ENCODE peak calls at places on chromosome 3, in eight cellular contexts. One of them, this sample, is unnamed.

GRCh38 chr3:51937014-51937413 is 4.7 kb downstream of the RRP9 start:
- DNase-seq in IMR-90: peak; percentile 36
- DNase-seq in GM06990: no peak
- DNase-seq in tibial nerve: no peak
- DNase-seq in adrenal gland: no peak
- DNase-seq in DND-41: no peak
- DNase-seq in CD4-positive, alpha-beta T cell: no peak
- DNase-seq in ovary: no peak
- DNase-seq in this sample: peak; percentile 20

GRCh38 chr3:100386437-100387064 is 14.3 kb downstream of the TOMM70 start:
- DNase-seq in IMR-90: peak; percentile 35
- DNase-seq in GM06990: no peak
- DNase-seq in tibial nerve: no peak
- DNase-seq in adrenal gland: no peak
- DNase-seq in DND-41: no peak
- DNase-seq in CD4-positive, alpha-beta T cell: no peak
- DNase-seq in ovary: no peak
- DNase-seq in this sample: no peak

GRCh38 chr3:167882057-167882667 is 146.6 kb downstream of the SERPINI1 start:
- DNase-seq in IMR-90: peak; percentile 60
- DNase-seq in GM06990: peak; percentile 7
- DNase-seq in tibial nerve: no peak
- DNase-seq in adrenal gland: no peak
- DNase-seq in DND-41: no peak
- DNase-seq in CD4-positive, alpha-beta T cell: no peak
- DNase-seq in ovary: no peak
- DNase-seq in this sample: peak; percentile 77

GRCh38 chr3:100875239-100875638 is 118.0 kb downstream of the ABI3BP start:
- DNase-seq in IMR-90: peak; percentile 88
- DNase-seq in GM06990: no peak
- DNase-seq in tibial nerve: no peak
- DNase-seq in adrenal gland: peak; percentile 83
- DNase-seq in DND-41: no peak
- DNase-seq in CD4-positive, alpha-beta T cell: no peak
- DNase-seq in ovary: peak; percentile 22
- DNase-seq in this sample: peak; percentile 76

GRCh38 chr3:55376753-55377347 is 110.3 kb downstream of the WNT5A start:
- DNase-seq in IMR-90: no peak
- DNase-seq in GM06990: peak; percentile 28
- DNase-seq in tibial nerve: no peak
- DNase-seq in adrenal gland: no peak
- DNase-seq in DND-41: no peak
- DNase-seq in CD4-positive, alpha-beta T cell: no peak
- DNase-seq in ovary: no peak
- DNase-seq in this sample: no peak

GRCh38 chr3:31105438-31106077 is 211.1 kb upstream of the GADL1 start:
- DNase-seq in IMR-90: peak; percentile 95
- DNase-seq in GM06990: no peak
- DNase-seq in tibial nerve: no peak
- DNase-seq in adrenal gland: no peak
- DNase-seq in DND-41: peak; percentile 30
- DNase-seq in CD4-positive, alpha-beta T cell: no peak
- DNase-seq in ovary: no peak
- DNase-seq in this sample: peak; percentile 97

GRCh38 chr3:171564723-171565122 is 104.5 kb upstream of the TNIK start:
- DNase-seq in IMR-90: no peak
- DNase-seq in GM06990: no peak
- DNase-seq in tibial nerve: no peak
- DNase-seq in adrenal gland: no peak
- DNase-seq in DND-41: no peak
- DNase-seq in CD4-positive, alpha-beta T cell: no peak
- DNase-seq in ovary: no peak
- DNase-seq in this sample: no peak

GRCh38 chr3:11085078-11085840 is 69.0 kb upstream of the HRH1 start:
- DNase-seq in IMR-90: peak; percentile 51
- DNase-seq in GM06990: no peak
- DNase-seq in tibial nerve: no peak
- DNase-seq in adrenal gland: no peak
- DNase-seq in DND-41: no peak
- DNase-seq in CD4-positive, alpha-beta T cell: no peak
- DNase-seq in ovary: no peak
- DNase-seq in this sample: peak; percentile 65

GRCh38 chr3:179653777-179654117 is 907 bp downstream of the USP13 start:
- DNase-seq in IMR-90: no peak
- DNase-seq in GM06990: no peak
- DNase-seq in tibial nerve: no peak
- DNase-seq in adrenal gland: peak; percentile 70
- DNase-seq in DND-41: no peak
- DNase-seq in CD4-positive, alpha-beta T cell: no peak
- DNase-seq in ovary: peak; percentile 44
- DNase-seq in this sample: no peak

GRCh38 chr3:194723846-194724618 is 38.3 kb downstream of the FAM43A start:
- DNase-seq in IMR-90: no peak
- DNase-seq in GM06990: no peak
- DNase-seq in tibial nerve: no peak
- DNase-seq in adrenal gland: no peak
- DNase-seq in DND-41: no peak
- DNase-seq in CD4-positive, alpha-beta T cell: no peak
- DNase-seq in ovary: no peak
- DNase-seq in this sample: no peak

DNA sequence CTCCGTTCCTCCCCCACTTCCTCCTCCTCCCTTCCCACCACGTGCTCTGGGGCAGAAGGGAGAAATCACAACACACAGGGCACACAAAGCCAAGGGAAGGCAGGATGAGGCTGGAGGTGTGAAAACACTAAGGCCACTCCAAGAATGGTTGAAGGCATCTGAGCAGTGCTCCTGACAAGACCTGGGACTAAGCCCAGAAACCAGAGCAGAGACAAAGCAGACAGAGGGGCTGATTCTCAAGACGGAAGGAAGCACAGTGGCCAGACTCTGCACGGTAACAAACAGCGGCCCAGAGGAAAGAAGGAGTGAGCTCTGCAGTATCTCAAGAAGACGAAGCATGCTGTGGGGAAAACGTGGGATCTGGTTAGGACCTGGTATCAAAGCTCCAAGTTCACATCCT is 78.1 kb downstream of the ADCY5 start:
- DNase-seq in IMR-90: no peak
- DNase-seq in GM06990: no peak
- DNase-seq in tibial nerve: no peak
- DNase-seq in adrenal gland: no peak
- DNase-seq in DND-41: no peak
- DNase-seq in CD4-positive, alpha-beta T cell: no peak
- DNase-seq in ovary: no peak
- DNase-seq in this sample: no peak
- H3K27me3 ChIP-seq in IMR-90: peaks cover 71% of the 10 kb centered on the region
- H3K27me3 ChIP-seq in GM06990: no peaks in the 10 kb centered on the region
- H3K27me3 ChIP-seq in tibial nerve: no peaks in the 10 kb centered on the region
- H3K27me3 ChIP-seq in adrenal gland: no peaks in the 10 kb centered on the region
- H3K27me3 ChIP-seq in DND-41: peaks cover 9% of the 10 kb centered on the region
- H3K27me3 ChIP-seq in CD4-positive, alpha-beta T cell: no peaks in the 10 kb centered on the region
- H3K27me3 ChIP-seq in ovary: no peaks in the 10 kb centered on the region
- H3K27me3 ChIP-seq in this sample: peaks cover 7% of the 10 kb centered on the region

DNA sequence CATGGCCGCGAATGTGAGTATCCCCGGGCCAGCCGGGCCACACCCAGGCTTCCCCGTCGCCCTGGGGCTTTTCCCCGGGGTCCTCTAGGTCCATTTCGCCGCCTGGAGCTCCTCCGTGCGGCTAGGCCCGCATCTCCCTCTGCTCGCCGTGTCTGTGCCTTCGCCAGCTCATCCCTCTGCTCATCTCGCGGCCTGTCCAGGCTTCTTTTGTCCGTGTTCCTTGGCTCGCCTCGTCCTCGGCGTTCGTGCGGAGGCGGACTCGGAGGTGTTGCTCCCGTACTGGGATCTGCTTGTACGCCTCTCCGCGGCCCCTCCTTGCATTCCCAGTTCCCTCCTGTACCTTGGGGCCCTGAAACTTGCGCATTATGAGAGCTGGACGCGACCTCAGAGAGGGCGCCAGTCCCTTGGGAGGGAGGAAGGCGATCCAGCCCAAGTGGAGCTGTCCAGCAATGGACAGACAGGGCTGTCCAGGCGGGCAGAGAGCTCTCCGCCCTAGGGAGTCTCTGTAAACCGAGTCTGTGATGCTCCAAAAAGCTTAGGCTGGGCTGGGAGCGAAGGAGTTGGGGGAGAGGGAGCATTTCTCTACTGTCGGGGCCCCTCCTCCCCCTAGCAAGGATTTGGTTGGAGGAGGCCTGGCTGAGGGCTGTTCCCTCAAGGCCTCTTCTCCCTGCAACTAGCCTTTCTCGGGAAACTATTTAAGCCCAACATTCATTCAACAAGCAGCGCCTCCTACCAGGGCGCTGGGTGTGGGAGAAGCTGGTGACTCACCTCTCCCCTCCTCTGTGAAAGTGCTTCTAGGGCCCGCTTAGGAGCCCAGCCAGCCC is 553 bp downstream of the TMEM43 start:
- DNase-seq in IMR-90: peak; percentile 94
- DNase-seq in GM06990: no peak
- DNase-seq in tibial nerve: no peak
- DNase-seq in adrenal gland: peak; percentile 88
- DNase-seq in DND-41: peak; percentile 52
- DNase-seq in CD4-positive, alpha-beta T cell: peak; percentile 48
- DNase-seq in ovary: peak; percentile 67
- DNase-seq in this sample: peak; percentile 96
- H3K27me3 ChIP-seq in IMR-90: no peaks in the 10 kb centered on the region
- H3K27me3 ChIP-seq in GM06990: no peaks in the 10 kb centered on the region
- H3K27me3 ChIP-seq in tibial nerve: no peaks in the 10 kb centered on the region
- H3K27me3 ChIP-seq in adrenal gland: no peaks in the 10 kb centered on the region
- H3K27me3 ChIP-seq in DND-41: no peaks in the 10 kb centered on the region
- H3K27me3 ChIP-seq in CD4-positive, alpha-beta T cell: no peaks in the 10 kb centered on the region
- H3K27me3 ChIP-seq in ovary: no peaks in the 10 kb centered on the region
- H3K27me3 ChIP-seq in this sample: no peaks in the 10 kb centered on the region

DNA sequence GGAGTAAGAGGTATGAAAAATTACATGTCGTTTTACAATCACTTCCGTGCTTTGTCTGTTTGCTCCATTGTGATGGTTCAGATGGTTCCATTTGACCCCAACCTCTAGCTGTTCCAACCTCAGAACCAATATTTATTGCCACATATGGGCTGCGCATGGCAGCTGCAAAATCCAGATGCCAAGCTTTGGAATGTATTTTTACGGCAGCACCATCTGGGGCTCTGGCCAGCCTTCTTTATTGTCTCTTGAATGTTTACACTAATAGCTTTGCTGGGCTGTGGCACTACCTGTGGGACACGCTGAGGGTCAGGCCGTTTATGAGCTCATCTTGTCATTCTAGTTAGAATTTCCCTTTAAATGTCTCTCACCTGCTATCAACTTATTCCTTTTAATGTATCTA is 219.8 kb downstream of the ROBO2 start:
- DNase-seq in IMR-90: no peak
- DNase-seq in GM06990: no peak
- DNase-seq in tibial nerve: no peak
- DNase-seq in adrenal gland: no peak
- DNase-seq in DND-41: no peak
- DNase-seq in CD4-positive, alpha-beta T cell: no peak
- DNase-seq in ovary: no peak
- DNase-seq in this sample: no peak
- H3K27me3 ChIP-seq in IMR-90: no peaks in the 10 kb centered on the region
- H3K27me3 ChIP-seq in GM06990: no peaks in the 10 kb centered on the region
- H3K27me3 ChIP-seq in tibial nerve: no peaks in the 10 kb centered on the region
- H3K27me3 ChIP-seq in adrenal gland: no peaks in the 10 kb centered on the region
- H3K27me3 ChIP-seq in DND-41: no peaks in the 10 kb centered on the region
- H3K27me3 ChIP-seq in CD4-positive, alpha-beta T cell: no peaks in the 10 kb centered on the region
- H3K27me3 ChIP-seq in ovary: no peaks in the 10 kb centered on the region
- H3K27me3 ChIP-seq in this sample: no peaks in the 10 kb centered on the region

GRCh38 chr3:169658311-169658931 is 5.1 kb downstream of the MECOM start:
- DNase-seq in IMR-90: peak; percentile 35
- DNase-seq in GM06990: no peak
- DNase-seq in tibial nerve: no peak
- DNase-seq in adrenal gland: no peak
- DNase-seq in DND-41: no peak
- DNase-seq in CD4-positive, alpha-beta T cell: no peak
- DNase-seq in ovary: no peak
- DNase-seq in this sample: no peak
- H3K27me3 ChIP-seq in IMR-90: peaks cover 12% of the 10 kb centered on the region
- H3K27me3 ChIP-seq in GM06990: peaks cover 7% of the 10 kb centered on the region
- H3K27me3 ChIP-seq in tibial nerve: peaks cover 94% of the 10 kb centered on the region
- H3K27me3 ChIP-seq in adrenal gland: peaks cover 65% of the 10 kb centered on the region
- H3K27me3 ChIP-seq in DND-41: peaks cover 24% of the 10 kb centered on the region
- H3K27me3 ChIP-seq in CD4-positive, alpha-beta T cell: peaks cover 66% of the 10 kb centered on the region
- H3K27me3 ChIP-seq in ovary: no peaks in the 10 kb centered on the region
- H3K27me3 ChIP-seq in this sample: peaks cover 68% of the 10 kb centered on the region

GRCh38 chr3:195762611-195763247 is 42.0 kb downstream of the MUC20 start:
- DNase-seq in IMR-90: no peak
- DNase-seq in GM06990: no peak
- DNase-seq in tibial nerve: no peak
- DNase-seq in adrenal gland: no peak
- DNase-seq in DND-41: no peak
- DNase-seq in CD4-positive, alpha-beta T cell: no peak
- DNase-seq in ovary: no peak
- DNase-seq in this sample: no peak

GRCh38 chr3:195762249-195762585 is 41.4 kb downstream of the MUC20 start:
- DNase-seq in IMR-90: no peak
- DNase-seq in GM06990: no peak
- DNase-seq in tibial nerve: no peak
- DNase-seq in adrenal gland: no peak
- DNase-seq in DND-41: no peak
- DNase-seq in CD4-positive, alpha-beta T cell: no peak
- DNase-seq in ovary: no peak
- DNase-seq in this sample: no peak

GRCh38 chr3:195760345-195760983 is 39.7 kb downstream of the MUC20 start:
- DNase-seq in IMR-90: no peak
- DNase-seq in GM06990: no peak
- DNase-seq in tibial nerve: no peak
- DNase-seq in adrenal gland: no peak
- DNase-seq in DND-41: no peak
- DNase-seq in CD4-positive, alpha-beta T cell: no peak
- DNase-seq in ovary: peak; percentile 75
- DNase-seq in this sample: no peak

GRCh38 chr3:195761031-195761430 is 40.3 kb downstream of the MUC20 start:
- DNase-seq in IMR-90: no peak
- DNase-seq in GM06990: no peak
- DNase-seq in tibial nerve: no peak
- DNase-seq in adrenal gland: no peak
- DNase-seq in DND-41: no peak
- DNase-seq in CD4-positive, alpha-beta T cell: no peak
- DNase-seq in ovary: no peak
- DNase-seq in this sample: no peak

GRCh38 chr3:195761503-195762248 is 40.9 kb downstream of the MUC20 start:
- DNase-seq in IMR-90: no peak
- DNase-seq in GM06990: no peak
- DNase-seq in tibial nerve: no peak
- DNase-seq in adrenal gland: no peak
- DNase-seq in DND-41: peak; percentile 71
- DNase-seq in CD4-positive, alpha-beta T cell: no peak
- DNase-seq in ovary: no peak
- DNase-seq in this sample: no peak
- H3K27me3 ChIP-seq in IMR-90: peaks cover 70% of the 10 kb centered on the region
- H3K27me3 ChIP-seq in GM06990: no peaks in the 10 kb centered on the region
- H3K27me3 ChIP-seq in tibial nerve: peaks cover 73% of the 10 kb centered on the region
- H3K27me3 ChIP-seq in adrenal gland: peaks cover 5% of the 10 kb centered on the region
- H3K27me3 ChIP-seq in DND-41: no peaks in the 10 kb centered on the region
- H3K27me3 ChIP-seq in CD4-positive, alpha-beta T cell: peaks cover 10% of the 10 kb centered on the region
- H3K27me3 ChIP-seq in ovary: no peaks in the 10 kb centered on the region
- H3K27me3 ChIP-seq in this sample: peaks cover 17% of the 10 kb centered on the region